ENCODE peak calls at places on chromosomes 4 and X, in seven cellular contexts. One of them, this sample, is unnamed.

GRCh38 chr4:7802093-7802726 is 137.5 kb downstream of the AFAP1 start:
- DNase-seq in activated T-cell treated with anti-CD3 and anti-CD28 coated beads for 1 hour: peak
- DNase-seq in progenitor cell of endocrine pancreas: peak
- DNase-seq in stimulated activated CD4-positive, alpha-beta T cell treated with anti-CD3 and anti-CD28 coated beads, Interleukin-1b, Interleukin-23, amount 100 ng/mL, for 4 hours: peak
- DNase-seq in psoas muscle: peak
- DNase-seq in nephron progenitor cell: peak
- DNase-seq in lower leg skin: peak
- DNase-seq in this sample: peak

GRCh38 chrX:135974279-135974856 is 580 bp upstream of the MMGT1 start:
- DNase-seq in nephron progenitor cell: peak
- DNase-seq in lower leg skin: peak
- DNase-seq in progenitor cell of endocrine pancreas: peak
- DNase-seq in psoas muscle: peak
- DNase-seq in stimulated activated CD4-positive, alpha-beta T cell treated with anti-CD3 and anti-CD28 coated beads, Interleukin-1b, Interleukin-23, amount 100 ng/mL, for 4 hours: peak
- DNase-seq in activated T-cell treated with anti-CD3 and anti-CD28 coated beads for 1 hour: peak
- DNase-seq in this sample: peak

GRCh38 chr4:149784018-149784417 is 31.6 kb downstream of the IQCM start:
- DNase-seq in progenitor cell of endocrine pancreas: no peak
- DNase-seq in lower leg skin: no peak
- DNase-seq in psoas muscle: no peak
- DNase-seq in stimulated activated CD4-positive, alpha-beta T cell treated with anti-CD3 and anti-CD28 coated beads, Interleukin-1b, Interleukin-23, amount 100 ng/mL, for 4 hours: no peak
- DNase-seq in nephron progenitor cell: no peak
- DNase-seq in activated T-cell treated with anti-CD3 and anti-CD28 coated beads for 1 hour: no peak
- DNase-seq in this sample: no peak

GRCh38 chr4:39621582-39621981 is 17.1 kb downstream of the SMIM14 start:
- DNase-seq in lower leg skin: no peak
- DNase-seq in progenitor cell of endocrine pancreas: no peak
- DNase-seq in psoas muscle: peak
- DNase-seq in stimulated activated CD4-positive, alpha-beta T cell treated with anti-CD3 and anti-CD28 coated beads, Interleukin-1b, Interleukin-23, amount 100 ng/mL, for 4 hours: no peak
- DNase-seq in activated T-cell treated with anti-CD3 and anti-CD28 coated beads for 1 hour: no peak
- DNase-seq in nephron progenitor cell: no peak
- DNase-seq in this sample: no peak

GRCh38 chr4:15636818-15637217 is 18.3 kb downstream of the FBXL5 start:
- DNase-seq in progenitor cell of endocrine pancreas: no peak
- DNase-seq in lower leg skin: no peak
- DNase-seq in stimulated activated CD4-positive, alpha-beta T cell treated with anti-CD3 and anti-CD28 coated beads, Interleukin-1b, Interleukin-23, amount 100 ng/mL, for 4 hours: no peak
- DNase-seq in activated T-cell treated with anti-CD3 and anti-CD28 coated beads for 1 hour: no peak
- DNase-seq in psoas muscle: no peak
- DNase-seq in nephron progenitor cell: no peak
- DNase-seq in this sample: no peak

GRCh38 chr4:15003441-15003890 is 1.2 kb downstream of the CPEB2 start:
- DNase-seq in activated T-cell treated with anti-CD3 and anti-CD28 coated beads for 1 hour: peak
- DNase-seq in stimulated activated CD4-positive, alpha-beta T cell treated with anti-CD3 and anti-CD28 coated beads, Interleukin-1b, Interleukin-23, amount 100 ng/mL, for 4 hours: peak
- DNase-seq in nephron progenitor cell: peak
- DNase-seq in psoas muscle: peak
- DNase-seq in progenitor cell of endocrine pancreas: peak
- DNase-seq in lower leg skin: peak
- DNase-seq in this sample: peak

GRCh38 chrX:130299279-130300009 is 30.7 kb upstream of the ZNF280C start:
- DNase-seq in lower leg skin: no peak
- DNase-seq in psoas muscle: no peak
- DNase-seq in stimulated activated CD4-positive, alpha-beta T cell treated with anti-CD3 and anti-CD28 coated beads, Interleukin-1b, Interleukin-23, amount 100 ng/mL, for 4 hours: no peak
- DNase-seq in progenitor cell of endocrine pancreas: no peak
- DNase-seq in activated T-cell treated with anti-CD3 and anti-CD28 coated beads for 1 hour: no peak
- DNase-seq in nephron progenitor cell: no peak
- DNase-seq in this sample: peak

GRCh38 chrX:1524874-1525582 is 12.0 kb downstream of the P2RY8 start:
- DNase-seq in activated T-cell treated with anti-CD3 and anti-CD28 coated beads for 1 hour: no peak
- DNase-seq in stimulated activated CD4-positive, alpha-beta T cell treated with anti-CD3 and anti-CD28 coated beads, Interleukin-1b, Interleukin-23, amount 100 ng/mL, for 4 hours: no peak
- DNase-seq in psoas muscle: no peak
- DNase-seq in progenitor cell of endocrine pancreas: no peak
- DNase-seq in nephron progenitor cell: no peak
- DNase-seq in lower leg skin: peak
- DNase-seq in this sample: no peak

GRCh38 chrX:39372126-39372525 is 570.9 kb downstream of the MID1IP1 start:
- DNase-seq in activated T-cell treated with anti-CD3 and anti-CD28 coated beads for 1 hour: no peak
- DNase-seq in stimulated activated CD4-positive, alpha-beta T cell treated with anti-CD3 and anti-CD28 coated beads, Interleukin-1b, Interleukin-23, amount 100 ng/mL, for 4 hours: no peak
- DNase-seq in psoas muscle: no peak
- DNase-seq in progenitor cell of endocrine pancreas: no peak
- DNase-seq in nephron progenitor cell: no peak
- DNase-seq in lower leg skin: no peak
- DNase-seq in this sample: no peak

GRCh38 chrX:25083661-25084060 is 67.9 kb upstream of the ARX start:
- DNase-seq in stimulated activated CD4-positive, alpha-beta T cell treated with anti-CD3 and anti-CD28 coated beads, Interleukin-1b, Interleukin-23, amount 100 ng/mL, for 4 hours: no peak
- DNase-seq in psoas muscle: no peak
- DNase-seq in activated T-cell treated with anti-CD3 and anti-CD28 coated beads for 1 hour: no peak
- DNase-seq in lower leg skin: no peak
- DNase-seq in progenitor cell of endocrine pancreas: no peak
- DNase-seq in nephron progenitor cell: no peak
- DNase-seq in this sample: no peak

GRCh38 chrX:48927125-48927524 is 8.3 kb upstream of the PIM2 start:
- DNase-seq in nephron progenitor cell: no peak
- DNase-seq in progenitor cell of endocrine pancreas: no peak
- DNase-seq in activated T-cell treated with anti-CD3 and anti-CD28 coated beads for 1 hour: no peak
- DNase-seq in stimulated activated CD4-positive, alpha-beta T cell treated with anti-CD3 and anti-CD28 coated beads, Interleukin-1b, Interleukin-23, amount 100 ng/mL, for 4 hours: no peak
- DNase-seq in psoas muscle: no peak
- DNase-seq in lower leg skin: no peak
- DNase-seq in this sample: no peak

GRCh38 chr4:73896416-73896815 is 27.2 kb downstream of the CXCL1 start:
- DNase-seq in psoas muscle: no peak
- DNase-seq in stimulated activated CD4-positive, alpha-beta T cell treated with anti-CD3 and anti-CD28 coated beads, Interleukin-1b, Interleukin-23, amount 100 ng/mL, for 4 hours: no peak
- DNase-seq in activated T-cell treated with anti-CD3 and anti-CD28 coated beads for 1 hour: no peak
- DNase-seq in progenitor cell of endocrine pancreas: no peak
- DNase-seq in lower leg skin: no peak
- DNase-seq in nephron progenitor cell: no peak
- DNase-seq in this sample: no peak

This sample was measured in left colon.